ENCODE peak calls at places on chromosomes 13 and 19, in seven cellular contexts. A is activated naive CD4-positive, alpha-beta T cell treated with anti-CD3 and anti-CD28 coated beads for 36 hours; Z is IMR-90; M is ascending aorta; T is A172; D is EL; P is mucosa of descending colon. N is an unnamed sample.

GRCh38 chr13:61339054-61339621 is 76.5 kb downstream of the PCDH20 start:
- DNase-seq in M (no peak), P (no peak), Z (no peak), A (no peak), D (no peak), T (no peak), N (no peak)

GRCh38 chr19:5625641-5626040 is 2.8 kb downstream of the SAFB start:
- DNase-seq in D (no peak), T (no peak), P (no peak), A (no peak), M (no peak), Z (no peak), N (no peak)

GRCh38 chr13:94640676-94641075 is 39.0 kb downstream of the GPR180 start:
- DNase-seq in D (peak), T (no peak), P (no peak), M (no peak), Z (peak), A (no peak), N (no peak)

GRCh38 chr13:74871671-74872070 is 610.3 kb downstream of the TBC1D4 start:
- DNase-seq in M (no peak), A (no peak), P (no peak), D (peak), Z (no peak), T (peak), N (no peak)

GRCh38 chr13:41764558-41764957 is 196.4 kb downstream of the VWA8 start:
- DNase-seq in Z (no peak), P (no peak), M (no peak), T (no peak), A (no peak), D (no peak), N (no peak)

GRCh38 chr19:12669272-12670158 is 2.9 kb downstream of the WDR83 start:
- DNase-seq in T (peak), Z (peak), P (peak), A (peak), D (peak), M (peak), N (peak)

GRCh38 chr13:48431431-48431830 is 18.5 kb upstream of the LPAR6 start:
- DNase-seq in Z (no peak), D (peak), T (no peak), M (no peak), P (no peak), A (no peak), N (no peak)

GRCh38 chr19:54208784-54209057 is 8.1 kb downstream of the RPS9 start:
- DNase-seq in P (no peak), T (no peak), D (peak), A (no peak), M (no peak), Z (no peak), N (no peak)

GRCh38 chr13:23945612-23946011 is 48.3 kb upstream of the C1QTNF9B start:
- DNase-seq in M (no peak), Z (no peak), A (no peak), P (no peak), D (no peak), T (no peak), N (no peak)